ENCODE peak calls at places on chromosome 2, in seven cellular contexts. Y is upper lobe of left lung, T is thyroid gland, D is prostate gland, A is A549, L is sigmoid colon, X is transverse colon. G is an unnamed sample.

GRCh38 chr2:147843864-147844690 is 752 bp upstream of the ACVR2A start:
- DNase-seq in L (peak; percentile 96), Y (peak; percentile 98), X (peak; percentile 93), D (peak; percentile 90), A (peak; percentile 87), T (peak; percentile 94), G (peak; percentile 85)

GRCh38 chr2:56522605-56523089 is 338.9 kb downstream of the CCDC85A start:
- DNase-seq in D (peak; percentile 41), T (peak; percentile 46), Y (no peak), A (peak; percentile 49), X (no peak), L (no peak), G (no peak)

GRCh38 chr2:217951521-217952247 is 51.1 kb downstream of the TNS1 start:
- DNase-seq in A (no peak), X (no peak), Y (no peak), T (peak; percentile 91), D (no peak), L (peak; percentile 65), G (no peak)

GRCh38 chr2:85254540-85255261 is 73.1 kb downstream of the TGOLN2 start:
- DNase-seq in L (no peak), Y (no peak), D (no peak), T (no peak), A (no peak), X (no peak), G (no peak)

GRCh38 chr2:130744287-130745117 is 10.8 kb upstream of the AMER3 start:
- DNase-seq in X (peak; percentile 54), A (no peak), D (no peak), T (no peak), L (no peak), Y (peak; percentile 47), G (no peak)

GRCh38 chr2:216066255-216066654 is 15.4 kb downstream of the PECR start:
- DNase-seq in X (no peak), T (no peak), L (no peak), Y (no peak), A (peak; percentile 28), D (no peak), G (no peak)

GRCh38 chr2:16240459-16240858 is 300.1 kb downstream of the MYCN start:
- DNase-seq in A (no peak), L (no peak), X (no peak), T (no peak), D (no peak), Y (no peak), G (no peak)

GRCh38 chr2:196201229-196201998 is 30.0 kb upstream of the STK17B start:
- DNase-seq in T (no peak), A (no peak), D (no peak), Y (no peak), L (no peak), X (no peak), G (no peak)

GRCh38 chr2:166944909-166945308 is 56.6 kb downstream of the XIRP2 start:
- DNase-seq in T (no peak), X (no peak), D (no peak), Y (no peak), L (no peak), A (no peak), G (no peak)

GRCh38 chr2:72494392-72494791 is 331.4 kb downstream of the EXOC6B start:
- DNase-seq in T (no peak), X (no peak), L (no peak), Y (no peak), A (no peak), D (no peak), G (no peak)

GRCh38 chr2:162582357-162582798 is 238.4 kb downstream of the GCA start:
- DNase-seq in A (peak; percentile 66), X (no peak), D (no peak), Y (no peak), L (no peak), T (no peak), G (no peak)

GRCh38 chr2:4576075-4576474 is 872.7 kb downstream of the DCDC2C start:
- DNase-seq in D (no peak), Y (no peak), L (no peak), A (no peak), X (no peak), T (no peak), G (no peak)

GRCh38 chr2:223464071-223464470 is 138.1 kb downstream of the SCG2 start:
- DNase-seq in L (no peak), Y (no peak), D (no peak), T (no peak), A (no peak), X (no peak), G (no peak)

GRCh38 chr2:234677758-234678538 is 181.1 kb upstream of the ARL4C start:
- DNase-seq in D (no peak), L (no peak), A (peak; percentile 71), Y (no peak), X (no peak), T (no peak), G (no peak)

GRCh38 chr2:97788986-97789644 is 75.7 kb downstream of the ZAP70 start:
- DNase-seq in T (no peak), L (no peak), X (no peak), D (no peak), Y (no peak), A (no peak), G (no peak)

GRCh38 chr2:97781981-97782380 is 68.6 kb downstream of the ZAP70 start:
- DNase-seq in X (peak; percentile 78), Y (no peak), D (peak; percentile 15), A (no peak), T (no peak), L (no peak), G (no peak)

GRCh38 chr2:97785818-97786217 is 72.4 kb downstream of the ZAP70 start:
- DNase-seq in Y (no peak), L (no peak), X (no peak), D (no peak), A (no peak), T (no peak), G (no peak)

GRCh38 chr2:97779141-97779540 is 65.8 kb downstream of the ZAP70 start:
- DNase-seq in D (no peak), A (no peak), X (no peak), Y (no peak), L (no peak), T (no peak), G (no peak)

DNA sequence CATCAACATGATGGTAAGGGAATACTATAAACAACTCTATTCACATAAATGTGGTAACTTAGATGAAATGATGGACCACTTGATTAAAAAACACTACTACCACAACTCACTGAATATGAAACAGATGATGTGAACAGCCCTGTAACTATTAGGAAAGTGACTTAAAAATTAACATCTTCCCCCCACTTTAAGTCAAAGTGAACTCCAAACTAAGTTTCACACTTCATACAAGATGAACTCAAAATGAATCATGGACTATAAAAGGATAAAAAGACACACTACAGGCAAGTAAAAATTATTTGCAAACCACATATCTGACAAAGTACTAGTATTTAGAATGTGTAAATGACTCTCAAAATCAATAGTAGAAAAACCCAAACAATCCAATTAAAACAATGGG is 71.6 kb downstream of the ZAP70 start:
- DNase-seq in Y (no peak), L (no peak), A (no peak), D (no peak), T (no peak), X (no peak), G (no peak)
- TF ChIP-seq POLR2A in Y (no peak), L (no peak), A (no peak), D (no peak), T (no peak), X (no peak), G (no peak)

GRCh38 chr2:207935121-207935990 is 90.0 kb downstream of the PLEKHM3 start:
- DNase-seq in D (no peak), Y (no peak), X (no peak), L (no peak), T (no peak), A (no peak), G (no peak)

GRCh38 chr2:207934720-207935119 is 90.6 kb downstream of the PLEKHM3 start:
- DNase-seq in Y (no peak), T (no peak), L (no peak), D (no peak), X (no peak), A (no peak), G (no peak)

GRCh38 chr2:207937253-207937652 is 88.1 kb downstream of the PLEKHM3 start:
- DNase-seq in D (no peak), T (peak; percentile 65), L (no peak), Y (no peak), A (no peak), X (no peak), G (no peak)

GRCh38 chr2:207936380-207936779 is 88.9 kb downstream of the PLEKHM3 start:
- DNase-seq in A (no peak), X (no peak), T (no peak), D (no peak), Y (no peak), L (no peak), G (no peak)

DNA sequence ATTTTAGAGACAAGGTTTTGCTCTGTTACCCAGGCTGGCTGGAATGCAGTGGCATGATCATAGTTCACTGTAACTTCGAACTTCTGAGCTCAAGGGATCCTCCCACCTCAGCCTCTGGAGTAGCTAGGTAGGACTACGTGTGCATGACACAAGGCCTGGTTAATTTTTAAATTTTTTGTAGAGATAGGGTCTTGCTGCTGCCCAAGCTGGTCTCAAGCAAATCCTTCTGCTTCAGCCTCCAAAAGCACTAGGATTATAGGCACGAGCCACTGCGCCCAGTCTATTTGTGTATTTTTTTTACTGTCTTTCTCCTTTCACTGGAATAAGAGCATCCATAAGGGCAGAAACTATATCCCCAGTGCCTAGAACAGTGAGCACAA is 89.3 kb downstream of the PLEKHM3 start:
- DNase-seq in T (no peak), D (no peak), X (no peak), L (no peak), A (no peak), Y (no peak), G (no peak)
- TF ChIP-seq POLR2A in T (no peak), D (no peak), X (no peak), L (no peak), A (no peak), Y (no peak), G (no peak)

DNA sequence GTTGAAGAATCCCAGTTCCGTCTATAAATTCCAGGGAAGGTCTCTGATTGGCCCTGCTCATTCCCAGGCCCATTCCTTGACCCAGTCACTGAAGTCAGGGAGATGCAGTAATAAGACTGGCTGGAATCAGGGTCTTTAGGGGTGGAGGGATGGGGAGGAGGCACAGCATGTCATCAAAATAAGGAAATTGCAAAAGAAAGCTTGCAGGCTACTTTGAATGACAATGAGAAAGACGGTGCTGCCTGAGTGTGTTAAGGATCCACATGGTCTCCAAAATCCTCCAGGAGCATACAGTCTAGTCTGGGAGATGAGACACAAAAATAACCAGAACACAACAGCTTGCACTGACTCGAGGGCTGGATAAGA is 2.0 kb upstream of the DES start:
- DNase-seq in L (no peak), D (no peak), X (no peak), T (no peak), A (no peak), Y (no peak), G (no peak)
- TF ChIP-seq POLR2A in L (no peak), D (no peak), X (no peak), T (no peak), A (no peak), Y (no peak), G (no peak)

DNA sequence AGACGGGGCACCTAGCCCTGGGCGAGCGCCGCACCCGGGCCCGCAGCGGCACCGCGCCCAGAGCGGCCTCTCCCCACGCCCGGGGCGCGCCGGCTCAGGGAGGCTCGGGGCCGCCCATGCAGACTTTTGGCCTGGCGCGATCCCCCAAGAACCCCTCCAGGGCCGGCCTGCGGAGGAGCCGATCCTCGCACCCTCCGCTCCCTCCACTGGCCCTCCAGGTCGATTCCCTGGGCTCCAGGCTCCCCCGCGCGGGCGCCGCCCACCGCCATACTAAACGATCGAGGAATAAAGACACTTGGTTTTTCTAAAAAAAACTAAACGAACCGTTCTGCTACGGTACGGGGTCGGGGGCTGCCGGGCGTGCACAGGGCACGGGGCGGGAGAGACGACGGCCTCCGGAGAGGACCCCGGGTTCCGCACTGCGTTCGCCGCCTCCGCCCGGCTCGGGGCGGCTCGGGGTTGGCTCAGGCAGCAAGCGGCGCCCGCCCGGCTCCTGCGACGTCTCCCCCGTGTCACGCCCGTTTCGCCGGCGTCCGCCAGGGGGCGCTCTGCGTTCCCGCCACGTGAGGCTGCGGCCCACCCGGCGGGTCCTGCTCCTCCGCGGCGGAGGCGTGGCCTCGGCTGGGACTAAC is 366 bp upstream of the KHK start:
- DNase-seq in L (peak; percentile 97), D (peak; percentile 90), T (peak; percentile 94), X (peak; percentile 97), Y (peak; percentile 100), A (peak; percentile 95), G (peak; percentile 99)
- TF ChIP-seq POLR2A in L (no peak), D (peak; percentile 46), T (no peak), X (peak; percentile 75), Y (peak; percentile 26), A (peak; percentile 41), G (peak; percentile 32)